ENCODE peak calls at places on chromosome 4, in five cellular contexts. One of them, this sample, is unnamed.

GRCh38 chr4:2266181-2266580 is 4.3 kb upstream of the MXD4 start:
- DNase-seq in ecto neural progenitor cell: no peak
- DNase-seq in progenitor cell of endocrine pancreas: no peak
- DNase-seq in Right ventricle myocardium superior: peak
- DNase-seq in foreskin fibroblast: peak
- DNase-seq in this sample: peak

GRCh38 chr4:85929926-85930325 is 429.9 kb downstream of the MAPK10 start:
- DNase-seq in ecto neural progenitor cell: peak
- DNase-seq in progenitor cell of endocrine pancreas: no peak
- DNase-seq in Right ventricle myocardium superior: no peak
- DNase-seq in foreskin fibroblast: no peak
- DNase-seq in this sample: no peak

GRCh38 chr4:148776944-148777343 is 334.7 kb upstream of the NR3C2 start:
- DNase-seq in ecto neural progenitor cell: no peak
- DNase-seq in progenitor cell of endocrine pancreas: no peak
- DNase-seq in Right ventricle myocardium superior: no peak
- DNase-seq in foreskin fibroblast: peak
- DNase-seq in this sample: no peak

GRCh38 chr4:48651869-48652447 is 128.1 kb downstream of the FRYL start:
- DNase-seq in ecto neural progenitor cell: no peak
- DNase-seq in progenitor cell of endocrine pancreas: no peak
- DNase-seq in Right ventricle myocardium superior: no peak
- DNase-seq in foreskin fibroblast: peak
- DNase-seq in this sample: no peak

GRCh38 chr4:176191974-176192373 is 3.4 kb downstream of the SPATA4 start:
- DNase-seq in ecto neural progenitor cell: no peak
- DNase-seq in progenitor cell of endocrine pancreas: no peak
- DNase-seq in Right ventricle myocardium superior: no peak
- DNase-seq in foreskin fibroblast: peak
- DNase-seq in this sample: no peak

GRCh38 chr4:185108669-185109068 is 34.4 kb upstream of the SLC25A4 start:
- DNase-seq in ecto neural progenitor cell: no peak
- DNase-seq in progenitor cell of endocrine pancreas: no peak
- DNase-seq in Right ventricle myocardium superior: no peak
- DNase-seq in foreskin fibroblast: no peak
- DNase-seq in this sample: no peak

GRCh38 chr4:955931-956381 is 17.4 kb downstream of the DGKQ start:
- DNase-seq in ecto neural progenitor cell: no peak
- DNase-seq in progenitor cell of endocrine pancreas: no peak
- DNase-seq in Right ventricle myocardium superior: peak
- DNase-seq in foreskin fibroblast: no peak
- DNase-seq in this sample: no peak

GRCh38 chr4:52718123-52718522 is 33.1 kb downstream of the ERVMER34-1 start:
- DNase-seq in ecto neural progenitor cell: no peak
- DNase-seq in progenitor cell of endocrine pancreas: no peak
- DNase-seq in Right ventricle myocardium superior: no peak
- DNase-seq in foreskin fibroblast: peak
- DNase-seq in this sample: no peak

GRCh38 chr4:23991444-23991843 is 101.6 kb upstream of the PPARGC1A start:
- DNase-seq in ecto neural progenitor cell: no peak
- DNase-seq in progenitor cell of endocrine pancreas: no peak
- DNase-seq in Right ventricle myocardium superior: no peak
- DNase-seq in foreskin fibroblast: no peak
- DNase-seq in this sample: no peak

GRCh38 chr4:80610845-80611244 is 275.3 kb downstream of the CFAP299 start:
- DNase-seq in ecto neural progenitor cell: no peak
- DNase-seq in progenitor cell of endocrine pancreas: no peak
- DNase-seq in Right ventricle myocardium superior: no peak
- DNase-seq in foreskin fibroblast: peak
- DNase-seq in this sample: no peak